ENCODE peak calls at places on chromosomes 4 and X, in six cellular contexts. One of them, this sample, is unnamed.

GRCh38 chrX:49879656-49880277 is 483 bp downstream of the USP27X start:
- DNase-seq in foreskin fibroblast: peak; percentile 17
- DNase-seq in CD8-positive, alpha-beta memory T cell: peak; percentile 18
- DNase-seq in mucosa of descending colon: no peak
- DNase-seq in mesenchymal stem cell: peak; percentile 4
- DNase-seq in amygdala: no peak
- DNase-seq in this sample: no peak

GRCh38 chr4:92172203-92172602 is 131.6 kb upstream of the GRID2 start:
- DNase-seq in mesenchymal stem cell: no peak
- DNase-seq in mucosa of descending colon: no peak
- DNase-seq in foreskin fibroblast: peak; percentile 1
- DNase-seq in amygdala: no peak
- DNase-seq in CD8-positive, alpha-beta memory T cell: no peak
- DNase-seq in this sample: no peak

GRCh38 chrX:104137496-104137895 is 19.3 kb downstream of the SLC25A53 start:
- DNase-seq in amygdala: no peak
- DNase-seq in mesenchymal stem cell: peak; percentile 28
- DNase-seq in mucosa of descending colon: no peak
- DNase-seq in CD8-positive, alpha-beta memory T cell: no peak
- DNase-seq in foreskin fibroblast: peak; percentile 27
- DNase-seq in this sample: peak; percentile 3

GRCh38 chrX:72609313-72609712 is 36.7 kb upstream of the HDAC8 start:
- DNase-seq in mesenchymal stem cell: peak; percentile 6
- DNase-seq in mucosa of descending colon: no peak
- DNase-seq in amygdala: no peak
- DNase-seq in CD8-positive, alpha-beta memory T cell: no peak
- DNase-seq in foreskin fibroblast: peak; percentile 11
- DNase-seq in this sample: peak; percentile 10

GRCh38 chr4:73187325-73187724 is 71.3 kb downstream of the ANKRD17 start:
- DNase-seq in mucosa of descending colon: no peak
- DNase-seq in amygdala: no peak
- DNase-seq in mesenchymal stem cell: peak; percentile 17
- DNase-seq in foreskin fibroblast: no peak
- DNase-seq in CD8-positive, alpha-beta memory T cell: no peak
- DNase-seq in this sample: peak; percentile 17

GRCh38 chrX:125137521-125137920 is 182.2 kb upstream of the TEX13C start:
- DNase-seq in foreskin fibroblast: no peak
- DNase-seq in mesenchymal stem cell: no peak
- DNase-seq in mucosa of descending colon: no peak
- DNase-seq in amygdala: no peak
- DNase-seq in CD8-positive, alpha-beta memory T cell: no peak
- DNase-seq in this sample: no peak

GRCh38 chr4:121789960-121790829 is 10.9 kb upstream of the EXOSC9 start:
- DNase-seq in mucosa of descending colon: no peak
- DNase-seq in foreskin fibroblast: peak; percentile 84
- DNase-seq in amygdala: no peak
- DNase-seq in CD8-positive, alpha-beta memory T cell: no peak
- DNase-seq in mesenchymal stem cell: no peak
- DNase-seq in this sample: peak; percentile 49

GRCh38 chr4:72136429-72136828 is 104.6 kb downstream of the NPFFR2 start:
- DNase-seq in amygdala: no peak
- DNase-seq in mucosa of descending colon: no peak
- DNase-seq in CD8-positive, alpha-beta memory T cell: no peak
- DNase-seq in mesenchymal stem cell: peak; percentile 22
- DNase-seq in foreskin fibroblast: no peak
- DNase-seq in this sample: no peak

GRCh38 chr4:88804234-88804633 is 106.6 kb upstream of the NAP1L5 start:
- DNase-seq in CD8-positive, alpha-beta memory T cell: no peak
- DNase-seq in foreskin fibroblast: no peak
- DNase-seq in mucosa of descending colon: no peak
- DNase-seq in amygdala: no peak
- DNase-seq in mesenchymal stem cell: no peak
- DNase-seq in this sample: no peak

GRCh38 chr4:3346146-3346545 is 53.3 kb downstream of the RGS12 start:
- DNase-seq in mucosa of descending colon: no peak
- DNase-seq in CD8-positive, alpha-beta memory T cell: peak; percentile 60
- DNase-seq in amygdala: no peak
- DNase-seq in mesenchymal stem cell: peak; percentile 85
- DNase-seq in foreskin fibroblast: peak; percentile 92
- DNase-seq in this sample: peak; percentile 88

GRCh38 chrX:40245411-40246140 is 147.8 kb upstream of the BCOR start:
- DNase-seq in mesenchymal stem cell: peak; percentile 61
- DNase-seq in mucosa of descending colon: no peak
- DNase-seq in amygdala: no peak
- DNase-seq in CD8-positive, alpha-beta memory T cell: no peak
- DNase-seq in foreskin fibroblast: peak; percentile 19
- DNase-seq in this sample: peak; percentile 53

GRCh38 chr4:53551281-53551864 is 39.9 kb downstream of the LNX1 start:
- DNase-seq in CD8-positive, alpha-beta memory T cell: no peak
- DNase-seq in mucosa of descending colon: no peak
- DNase-seq in foreskin fibroblast: no peak
- DNase-seq in mesenchymal stem cell: no peak
- DNase-seq in amygdala: no peak
- DNase-seq in this sample: no peak

GRCh38 chr4:6372649-6373525 is 99.5 kb downstream of the PPP2R2C start:
- DNase-seq in amygdala: no peak
- DNase-seq in mesenchymal stem cell: peak; percentile 5
- DNase-seq in mucosa of descending colon: peak; percentile 12
- DNase-seq in foreskin fibroblast: peak; percentile 25
- DNase-seq in CD8-positive, alpha-beta memory T cell: no peak
- DNase-seq in this sample: peak; percentile 16

GRCh38 chr4:83208371-83208770 is 76.2 kb downstream of the COQ2 start:
- DNase-seq in mucosa of descending colon: no peak
- DNase-seq in mesenchymal stem cell: peak; percentile 6
- DNase-seq in foreskin fibroblast: no peak
- DNase-seq in CD8-positive, alpha-beta memory T cell: no peak
- DNase-seq in amygdala: no peak
- DNase-seq in this sample: no peak

GRCh38 chr4:69092190-69092589 is 4.1 kb upstream of the UGT2B7 start:
- DNase-seq in amygdala: no peak
- DNase-seq in mucosa of descending colon: no peak
- DNase-seq in mesenchymal stem cell: peak; percentile 65
- DNase-seq in CD8-positive, alpha-beta memory T cell: no peak
- DNase-seq in foreskin fibroblast: peak; percentile 62
- DNase-seq in this sample: peak; percentile 65

GRCh38 chrX:74579597-74580209 is 34.7 kb downstream of the RLIM start:
- DNase-seq in foreskin fibroblast: peak; percentile 52
- DNase-seq in mesenchymal stem cell: no peak
- DNase-seq in CD8-positive, alpha-beta memory T cell: no peak
- DNase-seq in mucosa of descending colon: no peak
- DNase-seq in amygdala: no peak
- DNase-seq in this sample: peak; percentile 16

GRCh38 chr4:62644372-62644771 is 1444.2 kb downstream of the ADGRL3 start:
- DNase-seq in mucosa of descending colon: no peak
- DNase-seq in CD8-positive, alpha-beta memory T cell: no peak
- DNase-seq in amygdala: no peak
- DNase-seq in mesenchymal stem cell: peak; percentile 29
- DNase-seq in foreskin fibroblast: no peak
- DNase-seq in this sample: no peak

GRCh38 chr4:3862640-3863420 is 96.6 kb downstream of the ADRA2C start:
- DNase-seq in amygdala: no peak
- DNase-seq in CD8-positive, alpha-beta memory T cell: no peak
- DNase-seq in mesenchymal stem cell: no peak
- DNase-seq in foreskin fibroblast: no peak
- DNase-seq in mucosa of descending colon: no peak
- DNase-seq in this sample: no peak

GRCh38 chr4:3812211-3812934 is 46.2 kb downstream of the ADRA2C start:
- DNase-seq in mesenchymal stem cell: no peak
- DNase-seq in CD8-positive, alpha-beta memory T cell: no peak
- DNase-seq in foreskin fibroblast: no peak
- DNase-seq in amygdala: no peak
- DNase-seq in mucosa of descending colon: peak; percentile 33
- DNase-seq in this sample: no peak

GRCh38 chr4:152735302-152735917 is 44.1 kb downstream of the TIGD4 start:
- DNase-seq in mesenchymal stem cell: peak; percentile 19
- DNase-seq in amygdala: no peak
- DNase-seq in foreskin fibroblast: peak; percentile 46
- DNase-seq in mucosa of descending colon: no peak
- DNase-seq in CD8-positive, alpha-beta memory T cell: no peak
- DNase-seq in this sample: peak; percentile 27

GRCh38 chr4:77804471-77804870 is 14.7 kb downstream of the CNOT6L start:
- DNase-seq in mesenchymal stem cell: no peak
- DNase-seq in mucosa of descending colon: no peak
- DNase-seq in foreskin fibroblast: peak; percentile 10
- DNase-seq in CD8-positive, alpha-beta memory T cell: no peak
- DNase-seq in amygdala: no peak
- DNase-seq in this sample: peak; percentile 26

GRCh38 chr4:98564847-98565246 is 93.6 kb downstream of the TSPAN5 start:
- DNase-seq in mucosa of descending colon: no peak
- DNase-seq in foreskin fibroblast: no peak
- DNase-seq in mesenchymal stem cell: no peak
- DNase-seq in amygdala: no peak
- DNase-seq in CD8-positive, alpha-beta memory T cell: no peak
- DNase-seq in this sample: no peak

GRCh38 chrX:41384041-41384705 is 50.2 kb downstream of the DDX3X start:
- DNase-seq in mucosa of descending colon: peak; percentile 78
- DNase-seq in CD8-positive, alpha-beta memory T cell: no peak
- DNase-seq in mesenchymal stem cell: peak; percentile 82
- DNase-seq in foreskin fibroblast: peak; percentile 77
- DNase-seq in amygdala: no peak
- DNase-seq in this sample: peak; percentile 86

GRCh38 chr4:7206856-7207567 is 14.7 kb downstream of the SORCS2 start:
- DNase-seq in mesenchymal stem cell: peak; percentile 84
- DNase-seq in foreskin fibroblast: peak; percentile 94
- DNase-seq in mucosa of descending colon: peak; percentile 78
- DNase-seq in amygdala: peak; percentile 59
- DNase-seq in CD8-positive, alpha-beta memory T cell: no peak
- DNase-seq in this sample: peak; percentile 80

GRCh38 chrX:15674514-15674898 is 9.9 kb upstream of the CLTRN start:
- DNase-seq in foreskin fibroblast: peak; percentile 93
- DNase-seq in mesenchymal stem cell: peak; percentile 95
- DNase-seq in mucosa of descending colon: peak; percentile 97
- DNase-seq in amygdala: no peak
- DNase-seq in CD8-positive, alpha-beta memory T cell: no peak
- DNase-seq in this sample: peak; percentile 95

GRCh38 chr4:99180367-99181169 is 36.5 kb upstream of the ADH4 start:
- DNase-seq in mesenchymal stem cell: peak; percentile 50
- DNase-seq in foreskin fibroblast: peak; percentile 96
- DNase-seq in CD8-positive, alpha-beta memory T cell: no peak
- DNase-seq in amygdala: no peak
- DNase-seq in mucosa of descending colon: no peak
- DNase-seq in this sample: peak; percentile 58

GRCh38 chr4:102586644-102587021 is 85.5 kb downstream of the NFKB1 start:
- DNase-seq in mesenchymal stem cell: no peak
- DNase-seq in mucosa of descending colon: no peak
- DNase-seq in CD8-positive, alpha-beta memory T cell: peak; percentile 33
- DNase-seq in amygdala: no peak
- DNase-seq in foreskin fibroblast: no peak
- DNase-seq in this sample: no peak

GRCh38 chr4:8690216-8690786 is 97.7 kb downstream of the CPZ start:
- DNase-seq in foreskin fibroblast: no peak
- DNase-seq in amygdala: no peak
- DNase-seq in mucosa of descending colon: no peak
- DNase-seq in CD8-positive, alpha-beta memory T cell: no peak
- DNase-seq in mesenchymal stem cell: no peak
- DNase-seq in this sample: no peak

GRCh38 chr4:113919611-113920010 is 59.8 kb downstream of the ARSJ start:
- DNase-seq in CD8-positive, alpha-beta memory T cell: no peak
- DNase-seq in amygdala: no peak
- DNase-seq in mucosa of descending colon: no peak
- DNase-seq in foreskin fibroblast: peak; percentile 64
- DNase-seq in mesenchymal stem cell: peak; percentile 37
- DNase-seq in this sample: peak; percentile 21

GRCh38 chr4:24686866-24687672 is 102.7 kb upstream of the DHX15 start:
- DNase-seq in mucosa of descending colon: no peak
- DNase-seq in CD8-positive, alpha-beta memory T cell: no peak
- DNase-seq in mesenchymal stem cell: no peak
- DNase-seq in foreskin fibroblast: peak; percentile 39
- DNase-seq in amygdala: no peak
- DNase-seq in this sample: peak; percentile 12

GRCh38 chrX:12174358-12174757 is 36.1 kb downstream of the FRMPD4 start:
- DNase-seq in amygdala: no peak
- DNase-seq in CD8-positive, alpha-beta memory T cell: no peak
- DNase-seq in foreskin fibroblast: no peak
- DNase-seq in mesenchymal stem cell: peak; percentile 61
- DNase-seq in mucosa of descending colon: no peak
- DNase-seq in this sample: peak; percentile 65

GRCh38 chr4:148300877-148301276 is 141.3 kb downstream of the NR3C2 start:
- DNase-seq in mesenchymal stem cell: no peak
- DNase-seq in amygdala: no peak
- DNase-seq in CD8-positive, alpha-beta memory T cell: no peak
- DNase-seq in mucosa of descending colon: no peak
- DNase-seq in foreskin fibroblast: no peak
- DNase-seq in this sample: no peak